ENCODE peak calls at places on chromosome 22, in seven cellular contexts. F is lower lobe of right lung; K is activated CD4-positive, alpha-beta T cell treated with anti-CD3 and anti-CD28 coated beads for 24 hours; N is vagina; P is stimulated activated CD8-positive, alpha-beta memory T cell treated with anti-CD3 and anti-CD28 coated beads, Interleukin-2, amount 100 ng/mL, for 48 hours; C is LHCN-M2; M is cardiac fibroblast. B is an unnamed sample.

GRCh38 chr22:24170189-24170588 is 11.1 kb upstream of the SUSD2 start:
- DNase-seq in F (no peak), K (no peak), N (no peak), P (no peak), C (no peak), M (no peak), B (no peak)

GRCh38 chr22:23376256-23376655 is 195.9 kb downstream of the BCR start:
- DNase-seq in F (no peak), K (peak; percentile 7), N (no peak), P (peak; percentile 15), C (no peak), M (no peak), B (no peak)

GRCh38 chr22:45212992-45213751 is 27.5 kb downstream of the KIAA0930 start:
- DNase-seq in F (peak; percentile 59), K (no peak), N (no peak), P (no peak), C (peak; percentile 46), M (peak; percentile 49), B (no peak)

GRCh38 chr22:17117890-17118289 is 3.3 kb downstream of the TMEM121B start:
- DNase-seq in F (no peak), K (no peak), N (no peak), P (no peak), C (no peak), M (no peak), B (peak; percentile 5)

GRCh38 chr22:39437836-39438704 is 18.7 kb upstream of the MGAT3 start:
- DNase-seq in F (no peak), K (no peak), N (no peak), P (no peak), C (no peak), M (no peak), B (no peak)

GRCh38 chr22:46058591-46059519 is 81.9 kb upstream of the WNT7B start:
- DNase-seq in F (peak; percentile 48), K (no peak), N (no peak), P (no peak), C (peak; percentile 49), M (no peak), B (no peak)

GRCh38 chr22:19663821-19664325 is 50.4 kb upstream of the SEPTIN5 start:
- DNase-seq in F (no peak), K (no peak), N (peak; percentile 72), P (no peak), C (peak; percentile 92), M (peak; percentile 67), B (no peak)

GRCh38 chr22:23102776-23103175 is 32.5 kb downstream of the GNAZ start:
- DNase-seq in F (no peak), K (no peak), N (no peak), P (no peak), C (no peak), M (no peak), B (no peak)

GRCh38 chr22:19179472-19180048 is 1.0 kb upstream of the SLC25A1 start:
- DNase-seq in F (peak; percentile 83), K (no peak), N (no peak), P (no peak), C (peak; percentile 64), M (peak; percentile 94), B (peak; percentile 60)

GRCh38 chr22:46172522-46172921 is 22.2 kb downstream of the PPARA start:
- DNase-seq in F (no peak), K (no peak), N (no peak), P (no peak), C (no peak), M (no peak), B (no peak)

GRCh38 chr22:22068657-22069056 is 86.1 kb upstream of the TOP3B start:
- DNase-seq in F (no peak), K (no peak), N (no peak), P (no peak), C (no peak), M (no peak), B (no peak)

GRCh38 chr22:39714321-39714720 is 143.8 kb downstream of the CACNA1I start:
- DNase-seq in F (peak; percentile 15), K (no peak), N (no peak), P (no peak), C (no peak), M (no peak), B (no peak)

GRCh38 chr22:45101828-45102227 is 61.9 kb upstream of the NUP50 start:
- DNase-seq in F (peak; percentile 55), K (no peak), N (no peak), P (no peak), C (peak; percentile 73), M (peak; percentile 74), B (peak; percentile 7)

GRCh38 chr22:40036591-40037225 is 42.0 kb downstream of the FAM83F start:
- DNase-seq in F (peak; percentile 65), K (no peak), N (no peak), P (peak; percentile 20), C (peak; percentile 45), M (peak; percentile 85), B (peak; percentile 35)